ENCODE peak calls at places on chromosomes 3 and 15, in seven cellular contexts. T, M, B, A, L, D and U are unnamed samples.

GRCh38 chr3:6779140-6779539 is 81.8 kb upstream of the GRM7 start:
- DNase-seq in M (no peak), D (no peak), B (no peak), T (no peak), L (no peak), A (no peak), U (no peak)

GRCh38 chr3:151404316-151404715 is 19.8 kb upstream of the P2RY12 start:
- DNase-seq in T (peak; percentile 36), L (no peak), D (no peak), A (no peak), B (peak; percentile 40), M (no peak), U (peak; percentile 51)

GRCh38 chr15:33311312-33311971 is 675 bp downstream of the RYR3 start:
- DNase-seq in T (no peak), A (no peak), D (peak; percentile 58), L (no peak), B (no peak), M (no peak), U (no peak)

GRCh38 chr3:119716998-119717397 is 14.2 kb downstream of the CFAP91 start:
- DNase-seq in T (no peak), L (no peak), M (no peak), B (no peak), A (no peak), D (no peak), U (no peak)

GRCh38 chr3:4814302-4814903 is 164.8 kb upstream of the BHLHE40 start:
- DNase-seq in L (no peak), T (no peak), B (no peak), A (no peak), D (no peak), M (no peak), U (no peak)

GRCh38 chr15:67884514-67885225 is 44.8 kb upstream of the RNU6-1 start:
- DNase-seq in B (peak; percentile 69), A (peak; percentile 46), D (peak; percentile 66), T (peak; percentile 74), M (peak; percentile 28), L (peak; percentile 20), U (peak; percentile 5)

GRCh38 chr15:41734079-41734478 is 40.2 kb upstream of the MAPKBP1 start:
- DNase-seq in L (no peak), D (no peak), B (no peak), A (no peak), M (no peak), T (no peak), U (no peak)

GRCh38 chr3:141011511-141012262 is 39.5 kb upstream of the SPSB4 start:
- DNase-seq in M (peak; percentile 66), A (peak; percentile 88), T (peak; percentile 73), B (peak; percentile 60), L (peak; percentile 70), D (peak; percentile 81), U (peak; percentile 14)

GRCh38 chr15:58484794-58485600 is 53.2 kb downstream of the LIPC start:
- DNase-seq in M (no peak), L (no peak), D (no peak), T (no peak), A (peak; percentile 95), B (no peak), U (no peak)

GRCh38 chr3:129611812-129612349 is 5.4 kb upstream of the PLXND1 start:
- DNase-seq in D (no peak), B (peak; percentile 67), L (no peak), T (no peak), M (no peak), A (no peak), U (no peak)

GRCh38 chr15:41772720-41773331 is 1.5 kb upstream of the MAPKBP1 start:
- DNase-seq in M (no peak), B (peak; percentile 82), D (peak; percentile 68), L (peak; percentile 30), A (peak; percentile 76), T (peak; percentile 68), U (peak; percentile 47)

GRCh38 chr3:129608087-129608935 is 1.8 kb upstream of the PLXND1 start:
- DNase-seq in M (no peak), D (peak; percentile 78), T (no peak), A (no peak), L (no peak), B (peak; percentile 62), U (no peak)

GRCh38 chr3:46184469-46184868 is 23.6 kb downstream of the CCR1 start:
- DNase-seq in D (no peak), A (no peak), B (peak; percentile 59), L (no peak), M (no peak), T (no peak), U (peak; percentile 22)

GRCh38 chr15:33454346-33454745 is 143.6 kb downstream of the RYR3 start:
- DNase-seq in B (no peak), D (no peak), L (no peak), M (no peak), T (no peak), A (no peak), U (no peak)

GRCh38 chr3:56780935-56781334 is 20.8 kb downstream of the ARHGEF3 start:
- DNase-seq in T (no peak), L (no peak), D (no peak), A (no peak), M (no peak), B (no peak), U (no peak)

GRCh38 chr15:79341361-79341760 is 30.4 kb downstream of the TMED3 start:
- DNase-seq in A (no peak), D (no peak), B (no peak), T (no peak), M (no peak), L (no peak), U (no peak)

GRCh38 chr3:184230603-184231528 is 1.5 kb downstream of the VWA5B2 start:
- DNase-seq in B (no peak), A (no peak), T (no peak), L (no peak), D (peak; percentile 89), M (no peak), U (no peak)

GRCh38 chr15:31267161-31268107 is 59.2 kb upstream of the KLF13 start:
- DNase-seq in D (peak; percentile 40), B (no peak), L (peak; percentile 11), A (peak; percentile 34), T (peak; percentile 29), M (no peak), U (no peak)

GRCh38 chr3:100941046-100941445 is 52.2 kb downstream of the ABI3BP start:
- DNase-seq in A (no peak), T (no peak), L (no peak), D (no peak), B (no peak), M (peak; percentile 76), U (no peak)

GRCh38 chr3:10560060-10560861 is 54.9 kb upstream of the ATP2B2 start:
- DNase-seq in A (peak; percentile 34), D (no peak), L (no peak), M (no peak), B (no peak), T (no peak), U (no peak)